ENCODE peak calls at places on chromosomes 4 and X, in five cellular contexts. O is AG09309, K is lower leg skin, A is tibial artery, B is endothelial cell. F is an unnamed sample.

GRCh38 chrX:47958943-47959342 is 44.8 kb downstream of the ZNF182 start:
- DNase-seq in O (no peak), K (no peak), A (no peak), B (no peak), F (no peak)

GRCh38 chrX:150291014-150291413 is 72.1 kb upstream of the MAMLD1 start:
- DNase-seq in O (no peak), K (no peak), A (no peak), B (no peak), F (no peak)

GRCh38 chrX:115259238-115259875 is 25.5 kb upstream of the LRCH2 start:
- DNase-seq in O (peak; percentile 41), K (no peak), A (no peak), B (no peak), F (peak; percentile 22)

GRCh38 chr4:104017213-104017612 is 297.4 kb upstream of the TACR3 start:
- DNase-seq in O (no peak), K (no peak), A (no peak), B (no peak), F (no peak)

GRCh38 chr4:56871357-56871993 is 36.2 kb upstream of the REST start:
- DNase-seq in O (no peak), K (peak; percentile 67), A (no peak), B (peak; percentile 8), F (no peak)

GRCh38 chr4:164012396-164013027 is 518.0 kb downstream of the TMA16 start:
- DNase-seq in O (no peak), K (no peak), A (no peak), B (peak; percentile 58), F (no peak)

GRCh38 chrX:53440631-53441517 is 6.7 kb upstream of the HSD17B10 start:
- DNase-seq in O (no peak), K (peak; percentile 97), A (peak; percentile 78), B (peak; percentile 3), F (no peak)

GRCh38 chr4:146567396-146567795 is 45.7 kb upstream of the SLC10A7 start:
- DNase-seq in O (no peak), K (no peak), A (no peak), B (no peak), F (no peak)

GRCh38 chrX:108224727-108225455 is 133.3 kb downstream of the ATG4A start:
- DNase-seq in O (no peak), K (no peak), A (no peak), B (peak; percentile 10), F (peak; percentile 25)

GRCh38 chr4:25107827-25108516 is 52.3 kb downstream of the SEPSECS start:
- DNase-seq in O (no peak), K (no peak), A (no peak), B (no peak), F (no peak)

GRCh38 chr4:73864365-73864764 is 4.8 kb upstream of the CXCL1 start:
- DNase-seq in O (no peak), K (no peak), A (no peak), B (no peak), F (no peak)
- TF ChIP-seq CTCF in O (peak; percentile 34), K (no peak), A (no peak), B (no peak), F (peak; percentile 81)

DNA sequence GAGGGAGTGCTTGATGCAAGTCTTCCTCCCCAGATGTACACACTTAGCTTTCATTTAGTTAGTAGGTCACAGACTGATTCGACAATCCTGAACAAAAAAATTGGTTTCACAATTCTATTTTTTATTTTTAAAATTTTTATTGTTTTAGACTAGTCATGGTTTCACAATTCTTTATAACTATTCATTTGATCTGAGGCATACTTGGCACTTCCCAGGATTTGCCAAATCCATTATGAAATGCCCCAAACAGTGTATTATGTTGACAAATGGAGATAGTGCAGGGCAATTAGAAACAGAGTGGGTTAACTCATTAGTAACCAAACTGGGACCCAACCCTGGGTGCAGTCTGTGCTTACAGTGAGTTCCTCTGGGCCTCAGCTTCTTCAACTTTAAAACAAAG is 676 bp upstream of the GPR82 start:
- DNase-seq in O (peak; percentile 23), K (no peak), A (no peak), B (no peak), F (no peak)
- TF ChIP-seq CTCF in O (no peak), K (no peak), A (no peak), B (no peak), F (no peak)

GRCh38 chr4:98828801-98829200 is 100.1 kb downstream of the EIF4E start:
- DNase-seq in O (no peak), K (no peak), A (no peak), B (no peak), F (no peak)
- TF ChIP-seq CTCF in O (peak; percentile 13), K (no peak), A (no peak), B (no peak), F (peak; percentile 30)

GRCh38 chr4:23924556-23924955 is 34.7 kb upstream of the PPARGC1A start:
- DNase-seq in O (no peak), K (no peak), A (no peak), B (no peak), F (no peak)

GRCh38 chr4:23921993-23922392 is 32.1 kb upstream of the PPARGC1A start:
- DNase-seq in O (no peak), K (no peak), A (no peak), B (no peak), F (no peak)

GRCh38 chr4:23923141-23923540 is 33.3 kb upstream of the PPARGC1A start:
- DNase-seq in O (no peak), K (no peak), A (no peak), B (no peak), F (no peak)

GRCh38 chr4:23922535-23923115 is 32.8 kb upstream of the PPARGC1A start:
- DNase-seq in O (no peak), K (no peak), A (no peak), B (no peak), F (no peak)

GRCh38 chr4:23923840-23924239 is 34.0 kb upstream of the PPARGC1A start:
- DNase-seq in O (no peak), K (no peak), A (no peak), B (no peak), F (no peak)
- TF ChIP-seq CTCF in O (no peak), K (no peak), A (no peak), B (no peak), F (peak; percentile 42)

GRCh38 chr4:153116101-153116680 is 88.1 kb upstream of the TRIM2 start:
- DNase-seq in O (no peak), K (peak; percentile 48), A (no peak), B (no peak), F (no peak)

GRCh38 chr4:153115322-153116100 is 88.7 kb upstream of the TRIM2 start:
- DNase-seq in O (peak; percentile 46), K (peak; percentile 74), A (peak; percentile 34), B (no peak), F (peak; percentile 77)

GRCh38 chr4:153119626-153120025 is 84.6 kb upstream of the TRIM2 start:
- DNase-seq in O (no peak), K (no peak), A (no peak), B (no peak), F (no peak)

GRCh38 chr4:153116801-153117200 is 87.4 kb upstream of the TRIM2 start:
- DNase-seq in O (no peak), K (no peak), A (no peak), B (no peak), F (no peak)

DNA sequence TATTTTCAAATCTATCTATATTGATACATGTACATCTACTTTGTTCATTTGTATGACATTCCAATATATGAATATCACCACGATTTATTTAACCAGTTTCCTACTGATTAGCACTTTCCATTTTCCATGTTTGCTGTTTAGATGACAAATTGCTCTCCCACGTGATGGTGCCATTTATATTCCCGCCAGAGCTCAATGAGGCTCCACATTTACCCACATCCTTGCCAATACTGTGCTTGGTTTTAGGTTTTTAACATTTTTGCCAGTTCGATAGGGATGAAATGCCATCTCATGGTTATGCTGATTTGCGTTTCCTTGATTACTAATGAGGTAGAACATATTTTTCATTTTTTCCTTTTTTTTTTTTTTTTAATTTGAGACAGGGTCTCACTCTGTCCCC is 86.7 kb upstream of the TRIM2 start:
- DNase-seq in O (no peak), K (peak; percentile 37), A (no peak), B (no peak), F (no peak)
- TF ChIP-seq CTCF in O (no peak), K (no peak), A (no peak), B (no peak), F (no peak)

GRCh38 chr4:75552452-75552851 is 3.4 kb upstream of the ODAPH start:
- DNase-seq in O (no peak), K (no peak), A (no peak), B (no peak), F (no peak)

GRCh38 chr4:75557696-75558095 is 1.8 kb downstream of the ODAPH start:
- DNase-seq in O (no peak), K (no peak), A (no peak), B (no peak), F (no peak)

DNA sequence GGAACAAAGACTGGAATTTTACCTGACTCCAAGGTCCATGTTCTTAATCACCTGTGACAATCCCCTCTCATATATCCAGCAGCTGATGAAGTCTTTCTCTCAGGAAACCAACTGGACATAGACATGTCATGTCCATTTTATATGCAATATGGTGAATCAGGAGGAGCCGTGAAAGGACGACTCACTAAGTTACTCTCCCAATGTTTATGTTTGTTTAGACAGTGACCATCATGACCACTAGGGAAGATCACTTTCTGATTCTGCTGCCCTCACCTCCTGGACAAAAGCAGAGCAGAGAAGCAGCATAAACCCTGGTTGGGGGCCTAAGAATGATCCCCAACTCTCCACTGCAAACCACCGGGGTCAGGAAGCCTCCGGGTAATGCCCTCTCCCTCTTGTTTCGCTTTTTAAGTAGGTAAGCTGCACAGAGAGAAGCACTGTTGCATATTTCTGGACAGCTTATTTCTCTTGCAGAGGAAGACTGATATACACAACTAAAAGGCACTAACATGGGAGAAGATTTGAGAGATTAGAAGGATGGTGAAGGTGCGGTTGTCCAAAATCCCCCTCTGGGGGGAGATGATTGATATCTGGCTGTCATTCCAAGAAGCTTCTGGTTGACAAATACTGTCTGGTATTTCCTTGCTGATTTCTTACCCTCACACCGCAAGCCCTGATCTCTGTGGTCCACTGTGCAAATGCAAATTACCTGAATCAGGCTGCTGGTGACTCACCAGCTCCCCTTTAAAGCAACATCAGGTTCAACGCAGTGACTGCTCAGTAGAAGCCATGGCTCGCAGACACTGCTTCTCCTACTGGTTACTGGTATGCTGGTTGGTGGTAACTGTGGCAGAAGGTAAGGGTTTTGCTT is at the start of gene ODAPH:
- DNase-seq in O (no peak), K (no peak), A (no peak), B (no peak), F (peak; percentile 70)
- TF ChIP-seq CTCF in O (no peak), K (no peak), A (no peak), B (no peak), F (peak; percentile 34)

GRCh38 chrX:130268500-130269170 is at the start of gene ZNF280C:
- DNase-seq in O (peak; percentile 56), K (peak; percentile 96), A (peak; percentile 77), B (peak; percentile 74), F (peak; percentile 54)
- TF ChIP-seq CTCF in O (peak; percentile 42), K (no peak), A (no peak), B (no peak), F (peak; percentile 32)